ENCODE peak calls at places on chromosomes 16 and 17, in seven cellular contexts. Z is H1, O is K562, C is HCT116, T is GM12878, R is HepG2, F is SK-N-SH. N is an unnamed sample.
A peak's percentile ranks its signal among the peaks of the same experiment; 100 is the strongest.

GRCh38 chr17:32732296-32732642 is 144.7 kb downstream of the MYO1D start:
- DNase-seq in Z (no peak), O (peak; percentile 10), C (no peak), T (no peak), R (no peak), F (no peak), N (no peak)

GRCh38 chr17:66567234-66568170 is 265.1 kb downstream of the PRKCA start:
- DNase-seq in Z (peak; percentile 75), O (peak; percentile 85), C (peak; percentile 71), T (peak; percentile 23), R (peak; percentile 73), F (peak; percentile 71), N (peak; percentile 35)

GRCh38 chr16:88730632-88731607 is 24.6 kb downstream of the CTU2 start:
- DNase-seq in Z (no peak), O (no peak), C (no peak), T (no peak), R (no peak), F (peak; percentile 90), N (no peak)

GRCh38 chr16:49452108-49452507 is 78.5 kb downstream of the C16orf78 start:
- DNase-seq in Z (no peak), O (no peak), C (no peak), T (no peak), R (no peak), F (no peak), N (no peak)

GRCh38 chr17:78133971-78134898 is 3.7 kb downstream of the TMC8 start:
- DNase-seq in Z (peak; percentile 72), O (peak; percentile 88), C (peak; percentile 70), T (no peak), R (peak; percentile 83), F (peak; percentile 84), N (peak; percentile 77)

GRCh38 chr17:81961087-81961514 is at the start of gene NOTUM:
- DNase-seq in Z (no peak), O (peak; percentile 72), C (no peak), T (no peak), R (peak; percentile 79), F (peak; percentile 90), N (no peak)

GRCh38 chr17:64024781-64025731 is 4.6 kb upstream of the ICAM2 start:
- DNase-seq in Z (no peak), O (no peak), C (no peak), T (no peak), R (no peak), F (no peak), N (no peak)

GRCh38 chr17:49439673-49440571 is 25.2 kb upstream of the PHB1 start:
- DNase-seq in Z (no peak), O (no peak), C (no peak), T (no peak), R (peak; percentile 49), F (no peak), N (no peak)

GRCh38 chr17:77756846-77757610 is 201.5 kb upstream of the TNRC6C start:
- DNase-seq in Z (no peak), O (no peak), C (no peak), T (no peak), R (no peak), F (no peak), N (no peak)

GRCh38 chr16:59684911-59685310 is 950.8 kb upstream of the GOT2 start:
- DNase-seq in Z (no peak), O (no peak), C (no peak), T (no peak), R (no peak), F (no peak), N (no peak)

GRCh38 chr17:18217412-18218015 is 7.9 kb upstream of the LLGL1 start:
- DNase-seq in Z (no peak), O (peak; percentile 74), C (peak; percentile 23), T (peak; percentile 2), R (peak; percentile 62), F (peak; percentile 86), N (peak; percentile 70)

GRCh38 chr17:39706921-39707337 is 7.1 kb downstream of the ERBB2 start:
- DNase-seq in Z (no peak), O (no peak), C (no peak), T (no peak), R (no peak), F (no peak), N (no peak)

GRCh38 chr16:4499196-4499555 is 23.0 kb downstream of the HMOX2 start:
- DNase-seq in Z (no peak), O (no peak), C (no peak), T (no peak), R (no peak), F (no peak), N (no peak)

GRCh38 chr17:32357615-32358014 is 7.7 kb downstream of the ZNF207 start:
- DNase-seq in Z (no peak), O (no peak), C (no peak), T (no peak), R (no peak), F (no peak), N (no peak)

GRCh38 chr16:3212006-3212405 is 23.0 kb downstream of the ZNF200 start:
- DNase-seq in Z (no peak), O (no peak), C (no peak), T (no peak), R (no peak), F (no peak), N (no peak)

GRCh38 chr16:1812732-1813163 is 13.9 kb downstream of the HAGH start:
- DNase-seq in Z (no peak), O (peak; percentile 82), C (peak; percentile 47), T (no peak), R (peak; percentile 70), F (peak; percentile 84), N (peak; percentile 74)

GRCh38 chr17:77531641-77532040 is 390.9 kb downstream of the SEC14L1 start:
- DNase-seq in Z (no peak), O (no peak), C (no peak), T (no peak), R (no peak), F (no peak), N (no peak)

GRCh38 chr17:75764711-75765421 is at the start of gene GALK1:
- DNase-seq in Z (no peak), O (peak; percentile 85), C (no peak), T (no peak), R (peak; percentile 59), F (peak; percentile 98), N (peak; percentile 82)

GRCh38 chr17:39757176-39757662 is 19.5 kb downstream of the GRB7 start:
- DNase-seq in Z (no peak), O (no peak), C (no peak), T (no peak), R (no peak), F (no peak), N (no peak)

GRCh38 chr16:75256059-75256870 is 4.8 kb upstream of the BCAR1 start:
- DNase-seq in Z (no peak), O (peak; percentile 71), C (no peak), T (no peak), R (peak; percentile 88), F (no peak), N (no peak)
- TF ChIP-seq JUND in Z (no peak), O (no peak), C (no peak), T (no peak), R (no peak), F (no peak), N (no peak)

DNA sequence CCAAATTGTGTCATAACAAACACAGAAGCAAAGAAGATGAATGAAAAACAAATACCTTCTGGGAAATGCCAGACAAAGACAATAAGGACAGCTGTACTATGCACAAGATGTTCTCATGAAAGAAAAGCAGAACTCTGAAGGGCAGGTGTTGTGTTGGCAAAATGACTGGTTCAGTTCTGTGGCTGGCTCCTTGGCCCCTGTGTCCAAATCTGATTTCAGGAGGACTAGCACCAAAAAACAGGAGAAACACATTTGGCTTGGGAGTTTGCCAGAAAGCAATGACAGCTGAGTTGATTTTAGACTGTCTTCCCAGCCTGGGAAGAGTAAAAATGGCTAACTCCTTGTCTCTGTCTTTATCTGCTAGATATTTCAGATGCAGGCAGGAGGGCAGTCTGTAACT is 989.2 kb downstream of the CDH11 start:
- DNase-seq in Z (no peak), O (no peak), C (no peak), T (no peak), R (no peak), F (no peak), N (no peak)
- TF ChIP-seq JUND in Z (no peak), O (no peak), C (no peak), T (no peak), R (no peak), F (no peak), N (no peak)

DNA sequence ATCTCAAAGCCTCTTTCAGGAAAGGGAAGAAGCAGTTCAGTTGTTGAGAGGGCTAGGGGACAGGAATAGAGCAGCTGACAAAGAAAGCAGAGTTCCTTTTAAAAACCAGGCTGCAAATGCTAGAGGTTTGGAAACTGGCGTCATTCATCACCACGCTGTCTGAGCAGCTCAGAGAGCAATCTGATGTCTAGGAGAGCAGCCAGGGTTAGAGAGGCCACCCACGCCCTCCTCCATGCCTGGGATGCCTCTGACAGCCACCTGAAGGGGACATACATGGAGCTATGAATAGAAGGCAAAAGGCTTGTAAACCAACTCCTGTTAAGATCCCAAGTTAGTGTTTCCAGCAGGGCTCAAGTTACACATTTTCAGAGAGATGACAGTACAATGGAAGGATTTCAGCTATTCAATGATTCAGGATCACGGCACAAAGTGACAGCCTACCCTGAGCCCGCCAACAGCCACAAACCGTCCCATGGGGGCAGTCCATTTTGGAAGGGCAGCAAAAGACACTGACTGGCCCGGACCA is 12.4 kb downstream of the RAB5C start:
- DNase-seq in Z (no peak), O (no peak), C (no peak), T (no peak), R (no peak), F (no peak), N (no peak)
- TF ChIP-seq JUND in Z (no peak), O (no peak), C (no peak), T (no peak), R (no peak), F (no peak), N (no peak)

GRCh38 chr17:9647014-9647413 is 1.7 kb downstream of the USP43 start:
- DNase-seq in Z (no peak), O (no peak), C (no peak), T (no peak), R (no peak), F (no peak), N (peak; percentile 92)

GRCh38 chr17:9644910-9645751 is at the start of gene USP43:
- DNase-seq in Z (no peak), O (peak; percentile 3), C (peak; percentile 32), T (no peak), R (peak; percentile 6), F (peak; percentile 36), N (peak; percentile 81)

GRCh38 chr17:9646556-9646905 is 1.2 kb downstream of the USP43 start:
- DNase-seq in Z (no peak), O (no peak), C (no peak), T (no peak), R (no peak), F (no peak), N (no peak)

GRCh38 chr17:9645858-9646555 is 690 bp downstream of the USP43 start:
- DNase-seq in Z (no peak), O (peak; percentile 41), C (peak; percentile 12), T (no peak), R (peak; percentile 30), F (peak; percentile 27), N (peak; percentile 30)

DNA sequence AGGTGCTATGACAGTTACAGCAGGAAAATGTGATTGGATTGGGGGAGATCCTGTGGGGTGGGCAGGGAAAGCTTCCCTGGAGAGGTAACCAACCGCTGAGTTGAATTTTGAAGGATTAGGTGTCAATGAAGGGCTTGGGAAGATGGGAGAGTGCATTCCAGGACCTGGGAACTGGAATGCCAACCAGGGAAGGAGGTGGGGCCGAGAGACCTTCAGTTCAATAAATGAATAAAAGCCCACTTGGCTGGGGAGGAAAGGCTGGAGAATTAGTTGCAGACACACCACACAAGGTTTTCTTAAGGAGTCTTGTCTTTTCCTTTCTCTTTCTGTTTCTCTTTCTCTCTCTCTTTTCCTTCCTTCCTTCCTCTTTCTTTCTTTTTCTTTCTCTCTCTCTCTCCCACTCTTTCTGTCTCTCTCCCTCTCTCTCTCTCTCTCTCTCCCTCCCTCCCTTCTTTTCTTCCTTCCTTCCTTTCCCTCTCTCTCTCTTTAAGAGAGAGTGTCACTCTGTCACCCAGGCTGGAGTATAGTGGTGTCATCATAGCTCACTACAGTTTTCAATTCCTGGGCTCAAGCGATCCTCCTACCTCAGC is 3.3 kb downstream of the USP43 start:
- DNase-seq in Z (no peak), O (no peak), C (no peak), T (no peak), R (no peak), F (no peak), N (no peak)
- TF ChIP-seq JUND in Z (no peak), O (no peak), C (no peak), T (no peak), R (no peak), F (no peak), N (no peak)